ENCODE peak calls at places on chromosomes 13 and 19, in eight cellular contexts. Z, F, H, S, T, E, Y and J are unnamed samples.

GRCh38 chr13:62085832-62086231 is 670.2 kb upstream of the PCDH20 start:
- DNase-seq in Y (no peak), F (no peak), E (no peak), S (no peak), Z (no peak), H (no peak), T (no peak), J (no peak)

GRCh38 chr13:101892296-101892695 is 439.8 kb downstream of the ITGBL1 start:
- DNase-seq in F (no peak), Z (no peak), E (no peak), S (no peak), H (no peak), T (no peak), Y (no peak), J (no peak)

GRCh38 chr13:107006646-107007045 is 438.7 kb upstream of the ARGLU1 start:
- DNase-seq in Z (no peak), F (peak), Y (no peak), E (no peak), H (no peak), S (no peak), T (no peak), J (no peak)

GRCh38 chr13:110617326-110618072 is 2.2 kb downstream of the NAXD start:
- DNase-seq in T (no peak), S (no peak), H (no peak), F (peak), E (peak), Z (peak), Y (peak), J (no peak)

GRCh38 chr13:43831088-43831487 is 44.3 kb upstream of the ENOX1 start:
- DNase-seq in S (no peak), E (no peak), Z (no peak), Y (no peak), H (no peak), T (no peak), F (peak), J (no peak)

GRCh38 chr19:38011426-38011825 is 104.4 kb downstream of the SIPA1L3 start:
- DNase-seq in F (no peak), Z (no peak), Y (no peak), T (no peak), H (no peak), S (no peak), E (no peak), J (no peak)

GRCh38 chr19:49560358-49560900 is 19.9 kb downstream of the NOSIP start:
- DNase-seq in Z (no peak), H (no peak), F (no peak), Y (no peak), S (peak), T (no peak), E (peak), J (peak)

GRCh38 chr13:26502826-26503225 is 54.7 kb upstream of the WASF3 start:
- DNase-seq in T (no peak), E (peak), S (no peak), H (no peak), F (peak), Z (no peak), Y (no peak), J (peak)

GRCh38 chr13:113324336-113324882 is 27.4 kb downstream of the LAMP1 start:
- DNase-seq in F (no peak), E (no peak), T (no peak), Y (no peak), Z (no peak), S (no peak), H (no peak), J (no peak)

GRCh38 chr13:99995503-99996176 is 14.1 kb downstream of the ZIC2 start:
- DNase-seq in Y (no peak), F (no peak), H (no peak), S (no peak), T (no peak), E (no peak), Z (no peak), J (no peak)

DNA sequence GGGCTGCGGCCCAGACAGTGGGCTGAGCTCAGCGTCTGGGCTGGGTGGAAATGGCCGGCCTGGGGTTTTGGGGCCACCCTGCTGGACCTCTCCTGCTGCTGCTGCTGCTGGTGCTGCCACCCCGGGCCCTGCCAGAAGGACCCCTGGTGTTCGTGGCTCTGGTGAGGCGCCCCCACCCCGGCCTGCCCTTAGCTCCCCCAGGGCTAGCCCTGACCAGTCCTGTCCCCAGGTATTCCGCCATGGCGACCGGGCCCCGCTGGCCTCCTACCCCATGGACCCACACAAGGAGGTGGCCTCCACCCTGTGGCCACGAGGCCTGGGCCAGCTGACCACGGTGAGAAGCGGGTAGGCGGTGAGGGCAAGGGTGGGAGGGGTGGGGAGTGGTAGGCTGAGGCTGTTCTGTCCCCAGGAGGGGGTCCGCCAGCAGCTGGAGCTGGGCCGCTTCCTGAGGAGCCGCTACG is at the start of gene ACP4:
- DNase-seq in S (no peak), F (no peak), T (no peak), H (no peak), Z (no peak), Y (no peak), E (no peak), J (no peak)
- TF ChIP-seq POLR2A in S (no peak), F (no peak), T (no peak), H (no peak), Z (no peak), Y (no peak), E (no peak), J (no peak)

DNA sequence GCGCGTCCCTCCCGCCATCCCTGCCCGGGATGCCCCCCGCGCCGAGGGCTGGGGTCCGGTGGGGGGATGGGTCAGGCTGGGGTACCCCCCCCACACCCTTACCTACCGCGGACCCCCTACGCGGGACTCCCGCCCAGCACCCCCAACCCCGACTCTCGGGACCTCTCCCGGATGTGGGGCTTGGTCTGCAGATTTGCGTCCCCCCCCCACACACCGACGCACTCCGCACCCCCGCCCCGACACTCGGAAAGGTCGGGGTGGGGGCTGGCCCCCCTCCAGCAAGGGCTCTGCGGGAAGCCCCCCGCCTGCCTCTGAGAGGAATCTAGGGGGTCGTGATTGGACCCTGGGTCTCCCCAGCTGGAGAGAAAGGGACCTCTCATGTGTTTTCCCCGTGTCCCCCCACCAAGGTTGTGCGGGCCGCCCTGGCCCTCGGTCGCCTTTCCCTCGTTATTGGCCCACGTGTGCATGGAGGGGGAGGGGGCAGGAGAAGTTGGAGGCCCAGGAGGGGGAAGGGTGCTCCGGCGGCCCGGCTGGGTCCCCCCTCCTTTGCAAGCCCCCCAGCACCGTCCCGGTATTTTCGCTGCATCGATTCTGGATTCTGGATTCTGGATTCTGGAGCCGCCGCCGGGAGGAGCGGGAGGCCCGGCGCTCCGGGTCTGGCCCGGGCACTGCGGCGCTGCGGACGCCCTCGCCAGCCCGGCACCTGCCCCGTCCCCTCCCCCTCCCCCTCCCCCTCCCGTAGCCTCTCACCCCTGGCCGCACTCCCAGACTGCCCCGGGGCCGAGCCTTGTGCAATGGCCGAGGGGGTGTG is 583 bp downstream of the NFIC start:
- DNase-seq in E (no peak), Z (peak), Y (no peak), F (no peak), T (no peak), S (peak), H (no peak), J (no peak)
- TF ChIP-seq POLR2A in E (peak), Z (no peak), Y (no peak), F (peak), T (no peak), S (peak), H (no peak), J (no peak)

GRCh38 chr19:19515764-19516519 is at the start of gene NDUFA13:
- DNase-seq in S (peak), F (peak), Y (peak), Z (peak), H (peak), E (peak), T (peak), J (peak)
- TF ChIP-seq POLR2A in S (peak), F (peak), Y (peak), Z (no peak), H (peak), E (peak), T (peak), J (no peak)

GRCh38 chr19:32691291-32691951 is at the start of gene NUDT19:
- DNase-seq in Y (peak), S (peak), T (peak), E (peak), Z (peak), H (peak), F (peak), J (peak)

GRCh38 chr19:32688315-32688714 is 3.3 kb upstream of the NUDT19 start:
- DNase-seq in E (no peak), F (peak), Z (no peak), Y (peak), S (peak), T (no peak), H (no peak), J (no peak)

GRCh38 chr19:32687681-32688080 is 3.9 kb upstream of the NUDT19 start:
- DNase-seq in F (no peak), Z (no peak), S (peak), Y (no peak), T (no peak), H (no peak), E (no peak), J (no peak)

GRCh38 chr19:32692727-32693061 is 1.1 kb downstream of the NUDT19 start:
- DNase-seq in S (no peak), H (no peak), Z (no peak), T (no peak), E (no peak), Y (no peak), F (no peak), J (no peak)

GRCh38 chr19:32691952-32692726 is 518 bp downstream of the NUDT19 start:
- DNase-seq in T (peak), Z (peak), S (peak), E (peak), F (peak), Y (peak), H (no peak), J (peak)
- TF ChIP-seq POLR2A in T (no peak), Z (peak), S (no peak), E (peak), F (peak), Y (no peak), H (no peak), J (no peak)

DNA sequence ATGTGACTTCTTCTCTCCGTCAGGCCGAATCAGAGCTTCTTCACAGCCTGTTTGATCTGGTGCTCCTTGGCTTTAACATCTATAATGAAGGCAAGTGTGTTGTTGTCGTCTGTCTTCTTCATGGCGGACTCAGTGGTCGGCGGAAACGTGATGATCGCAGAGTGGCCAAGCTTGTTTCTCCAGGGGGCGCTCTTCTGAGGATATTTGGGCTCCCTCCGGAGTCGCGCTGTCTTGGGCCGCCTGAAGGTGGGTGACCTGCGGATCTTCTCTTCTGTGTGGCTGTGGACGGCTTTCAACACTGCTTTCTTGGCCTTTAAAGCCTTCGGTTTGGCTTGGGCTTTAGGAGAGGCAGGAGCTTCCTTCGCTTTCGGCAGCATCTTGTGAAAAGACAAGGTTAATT is 9.8 kb downstream of the TPRX1 start:
- DNase-seq in Z (no peak), H (no peak), T (no peak), S (no peak), F (no peak), Y (no peak), E (no peak), J (no peak)
- TF ChIP-seq POLR2A in Z (no peak), H (no peak), T (no peak), S (no peak), F (no peak), Y (no peak), E (no peak), J (no peak)

GRCh38 chr19:43464089-43464775 is 1.2 kb downstream of the LYPD3 start:
- DNase-seq in E (peak), S (peak), T (no peak), H (peak), Y (peak), Z (peak), F (no peak), J (peak)

GRCh38 chr19:43461303-43461702 is 4.1 kb downstream of the LYPD3 start:
- DNase-seq in Z (no peak), T (no peak), Y (no peak), H (no peak), F (no peak), E (no peak), S (no peak), J (no peak)

GRCh38 chr19:43462383-43462782 is 3.0 kb downstream of the LYPD3 start:
- DNase-seq in Z (no peak), Y (no peak), H (no peak), E (no peak), F (no peak), T (no peak), S (no peak), J (no peak)

GRCh38 chr19:43463381-43464088 is 1.9 kb downstream of the LYPD3 start:
- DNase-seq in T (peak), H (peak), E (peak), F (peak), Y (peak), S (peak), Z (peak), J (peak)

DNA sequence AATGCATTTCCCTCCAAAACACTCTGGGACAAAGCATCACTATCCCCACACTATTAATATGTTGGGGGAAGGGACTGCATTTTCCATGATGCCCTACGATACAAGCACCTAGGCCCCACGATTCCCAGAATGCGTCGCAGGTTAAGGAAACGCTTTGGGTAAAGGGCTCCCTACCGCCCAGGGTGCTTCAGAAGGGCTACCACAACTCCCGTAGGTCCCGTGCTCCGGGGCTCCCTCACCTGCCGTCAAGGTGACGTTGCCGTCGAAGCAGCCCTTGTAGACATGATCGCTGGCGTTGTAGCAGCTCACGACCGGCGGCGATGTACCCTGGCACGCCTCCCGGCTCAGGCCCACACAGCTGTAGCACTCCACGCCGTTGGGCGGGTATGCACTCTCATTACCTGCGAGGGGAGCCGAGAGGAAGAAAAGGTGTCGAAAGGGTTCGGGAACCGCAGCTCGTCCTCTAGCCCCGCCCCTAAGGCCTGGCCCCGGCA is 2.5 kb downstream of the LYPD3 start:
- DNase-seq in S (no peak), Y (no peak), Z (no peak), H (no peak), T (no peak), F (no peak), E (no peak), J (no peak)
- TF ChIP-seq POLR2A in S (no peak), Y (no peak), Z (no peak), H (no peak), T (no peak), F (no peak), E (no peak), J (no peak)

DNA sequence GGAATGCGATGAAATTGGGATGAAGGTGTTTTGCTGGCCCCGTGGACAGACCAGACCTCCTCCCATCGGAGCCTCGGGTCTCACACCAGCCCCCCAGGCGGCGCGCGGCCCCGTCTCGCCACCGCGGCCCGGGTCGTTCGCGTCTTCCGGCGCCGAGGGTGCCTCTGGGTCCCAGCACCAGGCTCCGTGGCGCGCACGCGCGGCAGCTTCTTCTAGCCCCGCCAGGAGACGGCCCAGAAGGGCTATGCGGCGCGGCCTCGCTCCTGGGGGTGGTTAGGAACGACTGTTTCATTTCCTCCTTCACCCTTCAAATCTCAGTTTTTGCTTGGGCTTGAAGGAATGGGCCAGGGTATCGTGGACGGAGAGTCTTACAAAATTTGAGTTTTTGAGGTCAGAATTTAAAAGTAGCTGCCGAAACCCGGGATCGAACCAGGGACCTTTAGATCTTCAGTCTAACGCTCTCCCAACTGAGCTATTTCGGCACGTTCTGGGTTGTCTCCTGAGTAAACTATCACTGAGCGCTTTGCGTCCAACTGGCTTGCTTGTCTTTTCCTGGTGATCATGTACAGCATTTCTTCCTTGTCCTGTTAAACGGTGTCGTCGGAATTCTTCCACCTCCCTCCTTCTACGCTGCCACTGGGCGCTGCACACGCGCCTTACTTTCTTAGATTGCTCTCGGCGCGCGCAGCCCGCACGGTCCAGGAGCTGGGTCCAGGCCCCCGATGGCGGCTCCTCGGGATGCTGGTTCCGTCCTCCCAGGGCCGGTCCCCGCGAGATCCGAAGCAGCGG is 46.5 kb downstream of the TGDS start:
- DNase-seq in Y (peak), Z (peak), T (peak), F (peak), S (peak), E (peak), H (peak), J (peak)
- TF ChIP-seq POLR2A in Y (no peak), Z (peak), T (peak), F (peak), S (peak), E (peak), H (peak), J (peak)

DNA sequence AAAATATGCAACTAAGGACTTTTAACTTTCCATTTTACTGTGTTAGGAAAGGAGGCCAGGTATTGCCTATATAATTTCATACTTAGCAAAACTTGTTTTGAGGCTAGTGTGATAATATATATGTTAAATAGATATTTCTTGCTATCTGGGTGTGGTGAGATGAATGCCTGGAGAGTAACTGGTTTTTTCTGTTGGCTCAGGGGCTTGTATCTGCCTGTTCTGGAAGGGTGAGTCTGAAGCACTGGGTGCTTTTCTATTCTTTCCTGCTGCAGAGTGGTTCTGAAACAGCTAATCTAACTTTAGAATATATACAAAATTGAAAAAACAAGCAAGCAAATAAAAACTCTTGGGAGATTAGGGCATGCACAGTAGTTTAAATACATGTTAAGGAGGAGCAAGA is 64.6 kb upstream of the MYCBP2 start:
- DNase-seq in Z (no peak), Y (no peak), H (no peak), T (no peak), F (no peak), S (no peak), E (no peak), J (no peak)
- TF ChIP-seq POLR2A in Z (no peak), Y (no peak), H (no peak), T (no peak), F (no peak), S (no peak), E (no peak), J (no peak)